ENCODE peak calls at places on chromosomes 12 and 14, in four cellular contexts. L, S, Q and H are unnamed samples.

GRCh38 chr12:116053479-116054195 is 223.9 kb downstream of the MED13L start:
- DNase-seq in S (peak; percentile 93), Q (no peak), L (peak; percentile 73), H (no peak)

GRCh38 chr14:54310852-54311230 is 86.0 kb upstream of the CDKN3 start:
- DNase-seq in S (no peak), Q (no peak), L (no peak), H (no peak)

GRCh38 chr12:124525927-124526692 is 41.3 kb downstream of the NCOR2 start:
- DNase-seq in L (no peak), S (no peak), Q (no peak), H (no peak)

GRCh38 chr14:64682173-64682710 is 22.0 kb upstream of the PLEKHG3 start:
- DNase-seq in Q (peak; percentile 87), S (peak; percentile 65), L (peak; percentile 90), H (peak; percentile 66)

GRCh38 chr12:87812030-87812429 is 217.2 kb downstream of the C12orf50 start:
- DNase-seq in L (no peak), S (peak; percentile 70), Q (no peak), H (no peak)

GRCh38 chr12:2382391-2383155 is 329.8 kb downstream of the CACNA1C start:
- DNase-seq in S (peak; percentile 26), L (no peak), Q (peak; percentile 28), H (no peak)

GRCh38 chr12:52243774-52244614 is 11.0 kb downstream of the KRT7 start:
- DNase-seq in L (peak; percentile 97), S (peak; percentile 91), Q (peak; percentile 92), H (no peak)

GRCh38 chr14:51069065-51069464 is 25.8 kb downstream of the TRIM9 start:
- DNase-seq in S (no peak), Q (no peak), L (no peak), H (no peak)

GRCh38 chr12:17148706-17149105 is 542.7 kb upstream of the LMO3 start:
- DNase-seq in S (no peak), Q (no peak), L (no peak), H (no peak)

GRCh38 chr14:85063747-85064146 is 466.2 kb upstream of the FLRT2 start:
- DNase-seq in S (no peak), Q (no peak), L (no peak), H (no peak)